ENCODE peak calls at places on chromosomes 16 and 17, in seven cellular contexts. One of them, this sample, is unnamed.

GRCh38 chr17:43545383-43545632 is 832 bp downstream of the ETV4 start:
- DNase-seq in foreskin fibroblast: peak
- DNase-seq in Jurkat, Clone E6-1: no peak
- DNase-seq in dorsolateral prefrontal cortex: no peak
- DNase-seq in mammary epithelial cell: no peak
- DNase-seq in lower lobe of right lung: no peak
- DNase-seq in hepatocyte: no peak
- DNase-seq in this sample: no peak

GRCh38 chr16:4330277-4330882 is 14.5 kb downstream of the GLIS2 start:
- DNase-seq in hepatocyte: peak
- DNase-seq in dorsolateral prefrontal cortex: peak
- DNase-seq in foreskin fibroblast: peak
- DNase-seq in mammary epithelial cell: peak
- DNase-seq in lower lobe of right lung: peak
- DNase-seq in Jurkat, Clone E6-1: no peak
- DNase-seq in this sample: no peak

GRCh38 chr17:78041401-78042179 is 83.1 kb downstream of the TNRC6C start:
- DNase-seq in dorsolateral prefrontal cortex: no peak
- DNase-seq in mammary epithelial cell: no peak
- DNase-seq in foreskin fibroblast: no peak
- DNase-seq in lower lobe of right lung: no peak
- DNase-seq in Jurkat, Clone E6-1: no peak
- DNase-seq in hepatocyte: no peak
- DNase-seq in this sample: no peak

GRCh38 chr16:87550510-87550961 is 51.8 kb upstream of the JPH3 start:
- DNase-seq in lower lobe of right lung: peak
- DNase-seq in dorsolateral prefrontal cortex: no peak
- DNase-seq in Jurkat, Clone E6-1: no peak
- DNase-seq in hepatocyte: no peak
- DNase-seq in foreskin fibroblast: no peak
- DNase-seq in mammary epithelial cell: no peak
- DNase-seq in this sample: no peak

GRCh38 chr16:57422026-57422944 is 17.7 kb downstream of the CCL17 start:
- DNase-seq in dorsolateral prefrontal cortex: no peak
- DNase-seq in hepatocyte: peak
- DNase-seq in lower lobe of right lung: no peak
- DNase-seq in foreskin fibroblast: peak
- DNase-seq in mammary epithelial cell: peak
- DNase-seq in Jurkat, Clone E6-1: no peak
- DNase-seq in this sample: peak

GRCh38 chr16:56372013-56372634 is 53.2 kb downstream of the AMFR start:
- DNase-seq in dorsolateral prefrontal cortex: no peak
- DNase-seq in Jurkat, Clone E6-1: peak
- DNase-seq in foreskin fibroblast: no peak
- DNase-seq in mammary epithelial cell: peak
- DNase-seq in lower lobe of right lung: no peak
- DNase-seq in hepatocyte: no peak
- DNase-seq in this sample: no peak

GRCh38 chr17:82242977-82243647 is 14.3 kb downstream of the SLC16A3 start:
- DNase-seq in mammary epithelial cell: peak
- DNase-seq in dorsolateral prefrontal cortex: peak
- DNase-seq in lower lobe of right lung: peak
- DNase-seq in hepatocyte: peak
- DNase-seq in Jurkat, Clone E6-1: no peak
- DNase-seq in foreskin fibroblast: peak
- DNase-seq in this sample: no peak

GRCh38 chr17:13182450-13182849 is 164.6 kb upstream of the ELAC2 start:
- DNase-seq in foreskin fibroblast: no peak
- DNase-seq in mammary epithelial cell: no peak
- DNase-seq in dorsolateral prefrontal cortex: no peak
- DNase-seq in hepatocyte: no peak
- DNase-seq in Jurkat, Clone E6-1: no peak
- DNase-seq in lower lobe of right lung: no peak
- DNase-seq in this sample: no peak

GRCh38 chr17:13419676-13420075 is 182.1 kb downstream of the HS3ST3A1 start:
- DNase-seq in hepatocyte: no peak
- DNase-seq in foreskin fibroblast: no peak
- DNase-seq in mammary epithelial cell: no peak
- DNase-seq in Jurkat, Clone E6-1: no peak
- DNase-seq in lower lobe of right lung: no peak
- DNase-seq in dorsolateral prefrontal cortex: no peak
- DNase-seq in this sample: no peak

GRCh38 chr17:69047368-69048263 is 13.1 kb downstream of the ABCA9 start:
- DNase-seq in hepatocyte: peak
- DNase-seq in lower lobe of right lung: no peak
- DNase-seq in Jurkat, Clone E6-1: no peak
- DNase-seq in mammary epithelial cell: peak
- DNase-seq in foreskin fibroblast: peak
- DNase-seq in dorsolateral prefrontal cortex: no peak
- DNase-seq in this sample: peak

GRCh38 chr17:66988069-66988798 is 23.7 kb downstream of the CACNG4 start:
- DNase-seq in hepatocyte: no peak
- DNase-seq in Jurkat, Clone E6-1: no peak
- DNase-seq in dorsolateral prefrontal cortex: no peak
- DNase-seq in mammary epithelial cell: no peak
- DNase-seq in lower lobe of right lung: no peak
- DNase-seq in foreskin fibroblast: no peak
- DNase-seq in this sample: no peak

GRCh38 chr17:76427457-76428231 is 25.3 kb downstream of the UBE2O start:
- DNase-seq in Jurkat, Clone E6-1: no peak
- DNase-seq in hepatocyte: no peak
- DNase-seq in mammary epithelial cell: no peak
- DNase-seq in foreskin fibroblast: peak
- DNase-seq in lower lobe of right lung: no peak
- DNase-seq in dorsolateral prefrontal cortex: no peak
- DNase-seq in this sample: peak

GRCh38 chr16:88715312-88716190 is 9.2 kb downstream of the CTU2 start:
- DNase-seq in mammary epithelial cell: no peak
- DNase-seq in dorsolateral prefrontal cortex: no peak
- DNase-seq in hepatocyte: no peak
- DNase-seq in lower lobe of right lung: no peak
- DNase-seq in Jurkat, Clone E6-1: no peak
- DNase-seq in foreskin fibroblast: no peak
- DNase-seq in this sample: no peak

GRCh38 chr16:77683845-77684526 is 38.3 kb upstream of the NUDT7 start:
- DNase-seq in lower lobe of right lung: no peak
- DNase-seq in foreskin fibroblast: no peak
- DNase-seq in Jurkat, Clone E6-1: no peak
- DNase-seq in mammary epithelial cell: no peak
- DNase-seq in hepatocyte: no peak
- DNase-seq in dorsolateral prefrontal cortex: no peak
- DNase-seq in this sample: no peak

GRCh38 chr17:57121308-57122042 is 36.4 kb downstream of the AKAP1 start:
- DNase-seq in Jurkat, Clone E6-1: no peak
- DNase-seq in mammary epithelial cell: no peak
- DNase-seq in lower lobe of right lung: no peak
- DNase-seq in hepatocyte: peak
- DNase-seq in dorsolateral prefrontal cortex: peak
- DNase-seq in foreskin fibroblast: peak
- DNase-seq in this sample: no peak

GRCh38 chr17:13362341-13363122 is 239.2 kb downstream of the HS3ST3A1 start:
- DNase-seq in Jurkat, Clone E6-1: no peak
- DNase-seq in lower lobe of right lung: no peak
- DNase-seq in mammary epithelial cell: peak
- DNase-seq in dorsolateral prefrontal cortex: no peak
- DNase-seq in foreskin fibroblast: peak
- DNase-seq in hepatocyte: no peak
- DNase-seq in this sample: peak

GRCh38 chr17:66967867-66968543 is 3.5 kb downstream of the CACNG4 start:
- DNase-seq in lower lobe of right lung: no peak
- DNase-seq in hepatocyte: no peak
- DNase-seq in dorsolateral prefrontal cortex: no peak
- DNase-seq in mammary epithelial cell: no peak
- DNase-seq in Jurkat, Clone E6-1: no peak
- DNase-seq in foreskin fibroblast: no peak
- DNase-seq in this sample: no peak

GRCh38 chr17:5667871-5668270 is 83.6 kb upstream of the NLRP1 start:
- DNase-seq in foreskin fibroblast: no peak
- DNase-seq in Jurkat, Clone E6-1: no peak
- DNase-seq in mammary epithelial cell: no peak
- DNase-seq in lower lobe of right lung: no peak
- DNase-seq in hepatocyte: no peak
- DNase-seq in dorsolateral prefrontal cortex: no peak
- DNase-seq in this sample: no peak

GRCh38 chr16:30585022-30585399 is 486 bp downstream of the ZNF785 start:
- DNase-seq in hepatocyte: peak
- DNase-seq in lower lobe of right lung: peak
- DNase-seq in foreskin fibroblast: no peak
- DNase-seq in dorsolateral prefrontal cortex: no peak
- DNase-seq in mammary epithelial cell: no peak
- DNase-seq in Jurkat, Clone E6-1: no peak
- DNase-seq in this sample: no peak

GRCh38 chr17:33124871-33125551 is 133.4 kb downstream of the SPACA3 start:
- DNase-seq in foreskin fibroblast: no peak
- DNase-seq in Jurkat, Clone E6-1: no peak
- DNase-seq in lower lobe of right lung: no peak
- DNase-seq in hepatocyte: no peak
- DNase-seq in mammary epithelial cell: no peak
- DNase-seq in dorsolateral prefrontal cortex: no peak
- DNase-seq in this sample: no peak

GRCh38 chr16:4944333-4945281 is 7.7 kb upstream of the PPL start:
- DNase-seq in foreskin fibroblast: peak
- DNase-seq in lower lobe of right lung: peak
- DNase-seq in Jurkat, Clone E6-1: no peak
- DNase-seq in dorsolateral prefrontal cortex: no peak
- DNase-seq in hepatocyte: peak
- DNase-seq in mammary epithelial cell: peak
- DNase-seq in this sample: peak

GRCh38 chr17:68821860-68822693 is 133.1 kb downstream of the ABCA8 start:
- DNase-seq in dorsolateral prefrontal cortex: no peak
- DNase-seq in hepatocyte: peak
- DNase-seq in lower lobe of right lung: no peak
- DNase-seq in foreskin fibroblast: peak
- DNase-seq in mammary epithelial cell: peak
- DNase-seq in Jurkat, Clone E6-1: no peak
- DNase-seq in this sample: peak

GRCh38 chr17:7589204-7589868 is 558 bp downstream of the SOX15 start:
- DNase-seq in Jurkat, Clone E6-1: no peak
- DNase-seq in hepatocyte: peak
- DNase-seq in foreskin fibroblast: peak
- DNase-seq in mammary epithelial cell: peak
- DNase-seq in dorsolateral prefrontal cortex: peak
- DNase-seq in lower lobe of right lung: peak
- DNase-seq in this sample: no peak
- H3K4me3 ChIP-seq in Jurkat, Clone E6-1: no peak
- H3K4me3 ChIP-seq in hepatocyte: no peak
- H3K4me3 ChIP-seq in foreskin fibroblast: peak
- H3K4me3 ChIP-seq in mammary epithelial cell: peak
- H3K4me3 ChIP-seq in dorsolateral prefrontal cortex: peak
- H3K4me3 ChIP-seq in lower lobe of right lung: peak
- H3K4me3 ChIP-seq in this sample: peak

GRCh38 chr17:47948706-47949196 is 7.4 kb downstream of the PNPO start:
- DNase-seq in mammary epithelial cell: peak
- DNase-seq in foreskin fibroblast: peak
- DNase-seq in Jurkat, Clone E6-1: no peak
- DNase-seq in hepatocyte: peak
- DNase-seq in dorsolateral prefrontal cortex: no peak
- DNase-seq in lower lobe of right lung: no peak
- DNase-seq in this sample: no peak
- H3K4me3 ChIP-seq in mammary epithelial cell: no peak
- H3K4me3 ChIP-seq in foreskin fibroblast: no peak
- H3K4me3 ChIP-seq in Jurkat, Clone E6-1: no peak
- H3K4me3 ChIP-seq in hepatocyte: no peak
- H3K4me3 ChIP-seq in dorsolateral prefrontal cortex: no peak
- H3K4me3 ChIP-seq in lower lobe of right lung: peak
- H3K4me3 ChIP-seq in this sample: no peak

GRCh38 chr17:35727635-35728034 is 3.8 kb upstream of the RASL10B start:
- DNase-seq in Jurkat, Clone E6-1: no peak
- DNase-seq in lower lobe of right lung: no peak
- DNase-seq in mammary epithelial cell: no peak
- DNase-seq in dorsolateral prefrontal cortex: no peak
- DNase-seq in hepatocyte: no peak
- DNase-seq in foreskin fibroblast: no peak
- DNase-seq in this sample: no peak
- H3K4me3 ChIP-seq in Jurkat, Clone E6-1: no peak
- H3K4me3 ChIP-seq in lower lobe of right lung: no peak
- H3K4me3 ChIP-seq in mammary epithelial cell: no peak
- H3K4me3 ChIP-seq in dorsolateral prefrontal cortex: no peak
- H3K4me3 ChIP-seq in hepatocyte: no peak
- H3K4me3 ChIP-seq in foreskin fibroblast: no peak
- H3K4me3 ChIP-seq in this sample: no peak

DNA sequence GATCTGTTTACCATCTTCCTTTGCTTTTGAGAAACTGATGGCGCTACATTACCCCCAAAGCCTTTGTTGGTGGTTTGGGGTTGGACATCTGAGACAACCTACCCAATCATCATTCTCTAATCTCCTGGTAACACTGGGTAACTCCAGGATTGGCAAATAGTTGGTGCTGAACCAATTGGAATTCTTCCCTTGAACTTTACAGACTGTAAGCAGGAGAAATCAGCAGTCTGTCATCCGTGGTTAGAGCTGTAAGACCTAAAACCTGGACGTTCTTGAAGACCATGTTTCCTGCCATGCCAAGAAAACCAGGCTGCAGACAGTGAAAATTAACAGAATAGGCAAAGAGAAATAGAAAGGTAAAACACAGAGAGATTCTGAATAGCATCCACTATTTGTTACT is 398.8 kb upstream of the SALL1 start:
- DNase-seq in lower lobe of right lung: no peak
- DNase-seq in foreskin fibroblast: peak
- DNase-seq in dorsolateral prefrontal cortex: no peak
- DNase-seq in Jurkat, Clone E6-1: peak
- DNase-seq in hepatocyte: no peak
- DNase-seq in mammary epithelial cell: peak
- DNase-seq in this sample: no peak
- H3K4me3 ChIP-seq in lower lobe of right lung: no peak
- H3K4me3 ChIP-seq in foreskin fibroblast: no peak
- H3K4me3 ChIP-seq in dorsolateral prefrontal cortex: no peak
- H3K4me3 ChIP-seq in Jurkat, Clone E6-1: no peak
- H3K4me3 ChIP-seq in hepatocyte: no peak
- H3K4me3 ChIP-seq in mammary epithelial cell: no peak
- H3K4me3 ChIP-seq in this sample: no peak

GRCh38 chr17:10172778-10173177 is 25.6 kb downstream of the GAS7 start:
- DNase-seq in Jurkat, Clone E6-1: no peak
- DNase-seq in mammary epithelial cell: no peak
- DNase-seq in hepatocyte: no peak
- DNase-seq in dorsolateral prefrontal cortex: no peak
- DNase-seq in lower lobe of right lung: no peak
- DNase-seq in foreskin fibroblast: no peak
- DNase-seq in this sample: no peak

GRCh38 chr17:10171581-10171981 is 26.8 kb downstream of the GAS7 start:
- DNase-seq in dorsolateral prefrontal cortex: no peak
- DNase-seq in hepatocyte: no peak
- DNase-seq in lower lobe of right lung: no peak
- DNase-seq in mammary epithelial cell: no peak
- DNase-seq in Jurkat, Clone E6-1: peak
- DNase-seq in foreskin fibroblast: no peak
- DNase-seq in this sample: no peak

GRCh38 chr17:10170233-10170632 is 28.2 kb downstream of the GAS7 start:
- DNase-seq in mammary epithelial cell: no peak
- DNase-seq in dorsolateral prefrontal cortex: no peak
- DNase-seq in foreskin fibroblast: no peak
- DNase-seq in lower lobe of right lung: no peak
- DNase-seq in hepatocyte: no peak
- DNase-seq in Jurkat, Clone E6-1: no peak
- DNase-seq in this sample: no peak

GRCh38 chr17:10171057-10171456 is 27.3 kb downstream of the GAS7 start:
- DNase-seq in dorsolateral prefrontal cortex: peak
- DNase-seq in foreskin fibroblast: no peak
- DNase-seq in hepatocyte: no peak
- DNase-seq in Jurkat, Clone E6-1: no peak
- DNase-seq in lower lobe of right lung: no peak
- DNase-seq in mammary epithelial cell: no peak
- DNase-seq in this sample: no peak

GRCh38 chr17:10172241-10172741 is 26.1 kb downstream of the GAS7 start:
- DNase-seq in hepatocyte: no peak
- DNase-seq in dorsolateral prefrontal cortex: no peak
- DNase-seq in foreskin fibroblast: peak
- DNase-seq in Jurkat, Clone E6-1: no peak
- DNase-seq in mammary epithelial cell: no peak
- DNase-seq in lower lobe of right lung: no peak
- DNase-seq in this sample: no peak
- H3K4me3 ChIP-seq in hepatocyte: no peak
- H3K4me3 ChIP-seq in dorsolateral prefrontal cortex: no peak
- H3K4me3 ChIP-seq in foreskin fibroblast: no peak
- H3K4me3 ChIP-seq in Jurkat, Clone E6-1: no peak
- H3K4me3 ChIP-seq in mammary epithelial cell: no peak
- H3K4me3 ChIP-seq in lower lobe of right lung: no peak
- H3K4me3 ChIP-seq in this sample: no peak